ENCODE peak calls at places on chromosomes 13 and 19, in six cellular contexts. L, R, P, D, W and F are unnamed samples.

GRCh38 chr13:57784633-57785032 is 153.1 kb downstream of the PCDH17 start:
- DNase-seq in L (no peak), D (no peak), P (no peak), R (no peak), W (no peak), F (no peak)

GRCh38 chr19:8367327-8368001 is 3.5 kb downstream of the ANGPTL4 start:
- DNase-seq in R (no peak), P (peak; percentile 53), L (peak; percentile 86), W (peak; percentile 97), D (peak; percentile 98), F (peak; percentile 85)

GRCh38 chr13:27792393-27793218 is at the start of gene GSX1:
- DNase-seq in L (peak; percentile 51), W (peak; percentile 70), P (peak; percentile 47), D (peak; percentile 62), R (no peak), F (peak; percentile 6)

GRCh38 chr19:46713781-46714522 is 3.0 kb downstream of the PRKD2 start:
- DNase-seq in R (peak; percentile 72), P (peak; percentile 97), W (peak; percentile 94), L (peak; percentile 97), D (peak; percentile 78), F (peak; percentile 95)

GRCh38 chr19:39759457-39760184 is 19.0 kb upstream of the LEUTX start:
- DNase-seq in W (no peak), P (no peak), L (no peak), R (no peak), D (no peak), F (no peak)

GRCh38 chr19:33399745-33400681 is 26.5 kb downstream of the CEBPG start:
- DNase-seq in P (no peak), W (no peak), R (peak; percentile 3), D (no peak), L (peak; percentile 18), F (no peak)

GRCh38 chr19:1863308-1863637 is at the start of gene KLF16:
- DNase-seq in L (no peak), P (no peak), W (no peak), D (no peak), R (no peak), F (no peak)

GRCh38 chr19:8355631-8356402 is 8.1 kb upstream of the ANGPTL4 start:
- DNase-seq in P (no peak), R (no peak), D (peak; percentile 96), W (peak; percentile 79), L (no peak), F (peak; percentile 89)

GRCh38 chr19:16200038-16200775 is 2.5 kb downstream of the AP1M1 start:
- DNase-seq in L (no peak), W (no peak), R (no peak), D (peak; percentile 78), P (no peak), F (no peak)

GRCh38 chr19:16899566-16900075 is 10.8 kb downstream of the F2RL3 start:
- DNase-seq in L (no peak), R (no peak), D (peak; percentile 25), P (no peak), W (no peak), F (no peak)

GRCh38 chr13:70311175-70311574 is 202.9 kb upstream of the KLHL1 start:
- DNase-seq in D (no peak), L (no peak), R (no peak), W (no peak), P (peak; percentile 29), F (no peak)

GRCh38 chr19:741506-742131 is 9.3 kb upstream of the MISP start:
- DNase-seq in W (no peak), D (no peak), R (no peak), L (no peak), P (no peak), F (no peak)

GRCh38 chr19:3346677-3347353 is 19.6 kb upstream of the NFIC start:
- DNase-seq in P (peak; percentile 75), R (no peak), D (peak; percentile 75), W (peak; percentile 81), L (peak; percentile 78), F (peak; percentile 83)

GRCh38 chr13:109400625-109401257 is 385.6 kb downstream of the IRS2 start:
- DNase-seq in P (no peak), R (no peak), D (no peak), L (no peak), W (peak; percentile 48), F (peak; percentile 45)

GRCh38 chr19:41924151-41925145 is 3.8 kb downstream of the ERFL start:
- DNase-seq in D (no peak), R (no peak), P (no peak), L (no peak), W (no peak), F (no peak)

GRCh38 chr13:50203256-50204083 is 188.2 kb downstream of the KCNRG start:
- DNase-seq in P (no peak), W (no peak), R (no peak), D (no peak), L (no peak), F (no peak)

GRCh38 chr13:47764817-47765216 is 236.3 kb downstream of the SUCLA2 start:
- DNase-seq in L (no peak), R (no peak), D (no peak), W (no peak), P (no peak), F (no peak)

GRCh38 chr19:2500861-2501260 is 24.9 kb downstream of the GADD45B start:
- DNase-seq in L (no peak), R (no peak), D (no peak), P (no peak), W (no peak), F (no peak)

GRCh38 chr19:10079031-10079453 is 7.1 kb upstream of the SHFL start:
- DNase-seq in P (no peak), R (no peak), L (no peak), D (no peak), W (no peak), F (no peak)

GRCh38 chr19:48325265-48325910 is at the start of gene EMP3:
- DNase-seq in D (peak; percentile 91), R (peak; percentile 74), L (peak; percentile 82), P (peak; percentile 47), W (peak; percentile 86), F (peak; percentile 92)

GRCh38 chr13:44075113-44075512 is 195.4 kb downstream of the LACC1 start:
- DNase-seq in L (no peak), P (peak; percentile 40), D (no peak), W (no peak), R (no peak), F (no peak)

GRCh38 chr13:46160474-46161066 is 21.4 kb downstream of the LCP1 start:
- DNase-seq in D (peak; percentile 64), L (no peak), P (no peak), R (no peak), W (no peak), F (peak; percentile 32)

GRCh38 chr13:49134305-49134704 is 85.8 kb upstream of the MLNR start:
- DNase-seq in D (no peak), R (no peak), W (no peak), L (no peak), P (no peak), F (no peak)

GRCh38 chr13:60583911-60584753 is 187.1 kb downstream of the TDRD3 start:
- DNase-seq in L (no peak), D (peak; percentile 84), R (no peak), W (no peak), P (no peak), F (peak; percentile 28)

GRCh38 chr19:20661150-20661819 is at the start of gene ZNF626:
- DNase-seq in P (peak; percentile 98), L (peak; percentile 92), D (peak; percentile 96), R (peak; percentile 78), W (peak; percentile 98), F (peak; percentile 81)

GRCh38 chr13:99931462-99931861 is 40.1 kb downstream of the ZIC5 start:
- DNase-seq in P (no peak), W (no peak), D (no peak), L (no peak), R (no peak), F (no peak)

GRCh38 chr13:85521586-85521985 is 277.6 kb downstream of the SLITRK6 start:
- DNase-seq in D (no peak), R (no peak), P (no peak), L (no peak), W (no peak), F (no peak)

GRCh38 chr13:63517376-63517775 is 2101.7 kb upstream of the PCDH20 start:
- DNase-seq in W (no peak), R (no peak), P (no peak), D (peak; percentile 75), L (no peak), F (peak; percentile 5)

GRCh38 chr13:71879129-71879535 is 12.1 kb upstream of the DACH1 start:
- DNase-seq in L (no peak), D (no peak), W (no peak), P (peak; percentile 10), R (no peak), F (peak; percentile 25)

GRCh38 chr13:43544011-43544410 is 242.8 kb downstream of the ENOX1 start:
- DNase-seq in R (no peak), P (no peak), W (no peak), L (peak; percentile 25), D (no peak), F (peak; percentile 50)

GRCh38 chr13:50209646-50210045 is 194.4 kb downstream of the KCNRG start:
- DNase-seq in L (no peak), P (no peak), W (no peak), D (no peak), R (no peak), F (no peak)

GRCh38 chr13:44904982-44905381 is 84.3 kb downstream of the NUFIP1 start:
- DNase-seq in R (no peak), L (peak; percentile 46), P (peak; percentile 50), D (peak; percentile 99), W (peak; percentile 50), F (peak; percentile 26)

GRCh38 chr19:54266133-54266532 is 9.1 kb upstream of the LILRB5 start:
- DNase-seq in W (peak; percentile 48), L (no peak), P (peak; percentile 35), R (no peak), D (peak; percentile 46), F (peak; percentile 53)

GRCh38 chr13:84653915-84654534 is 771.8 kb upstream of the SLITRK1 start:
- DNase-seq in W (peak; percentile 74), D (no peak), P (no peak), L (no peak), R (no peak), F (no peak)

GRCh38 chr13:99709134-99709533 is 207.9 kb downstream of the TM9SF2 start:
- DNase-seq in R (no peak), W (no peak), L (no peak), P (no peak), D (no peak), F (no peak)

GRCh38 chr13:98252931-98253470 is 75.9 kb upstream of the RNF113B start:
- DNase-seq in W (no peak), D (peak; percentile 84), L (no peak), P (no peak), R (no peak), F (peak; percentile 58)

GRCh38 chr19:45156231-45156630 is 4.6 kb downstream of the NKPD1 start:
- DNase-seq in L (no peak), W (no peak), R (no peak), D (no peak), P (no peak), F (no peak)

GRCh38 chr13:99374994-99375805 is 68.0 kb upstream of the GPR183 start:
- DNase-seq in P (no peak), W (peak; percentile 34), D (no peak), R (no peak), L (no peak), F (no peak)

GRCh38 chr19:56110515-56111448 is 10.3 kb downstream of the ZNF787 start:
- DNase-seq in R (no peak), D (no peak), P (no peak), W (peak; percentile 71), L (peak; percentile 74), F (peak; percentile 91)